ENCODE peak calls at places on chromosomes 12 and 14, in five cellular contexts. X, H, Y, O and S are unnamed samples.

GRCh38 chr12:54357802-54358619 is 6.3 kb downstream of the GPR84 start:
- DNase-seq in X (no peak), H (peak), Y (no peak), O (no peak), S (peak)

GRCh38 chr14:74754899-74755298 is 8.2 kb upstream of the YLPM1 start:
- DNase-seq in X (no peak), H (no peak), Y (no peak), O (no peak), S (no peak)

GRCh38 chr14:34710744-34711143 is 3.6 kb downstream of the CFL2 start:
- DNase-seq in X (no peak), H (no peak), Y (no peak), O (no peak), S (no peak)

GRCh38 chr12:58364389-58365086 is 423.2 kb downstream of the ATP23 start:
- DNase-seq in X (no peak), H (peak), Y (peak), O (no peak), S (no peak)

GRCh38 chr12:60535363-60535762 is 939.5 kb downstream of the SLC16A7 start:
- DNase-seq in X (peak), H (no peak), Y (no peak), O (no peak), S (no peak)

GRCh38 chr12:22275847-22276246 is 58.7 kb downstream of the ST8SIA1 start:
- DNase-seq in X (no peak), H (peak), Y (peak), O (no peak), S (no peak)

GRCh38 chr12:116599285-116600122 is 40.3 kb downstream of the MAP1LC3B2 start:
- DNase-seq in X (peak), H (peak), Y (peak), O (peak), S (peak)

GRCh38 chr14:101254805-101255764 is 306.2 kb upstream of the DIO3 start:
- DNase-seq in X (no peak), H (no peak), Y (no peak), O (no peak), S (no peak)

GRCh38 chr12:79689477-79690155 is 1.1 kb downstream of the PAWR start:
- DNase-seq in X (peak), H (peak), Y (peak), O (no peak), S (peak)

GRCh38 chr12:108131657-108132126 is 2.6 kb downstream of the WSCD2 start:
- DNase-seq in X (no peak), H (no peak), Y (no peak), O (no peak), S (no peak)